ENCODE peak calls at places on chromosomes 16 and 17, in four cellular contexts. O is activated T-helper 1 cell treated with Interleukin-2 at 50 U/mL for 16 hours, P is epithelial cell of proximal tubule, U is lung microvascular endothelial cell. N is an unnamed sample.

GRCh38 chr17:63369233-63369632 is 76.9 kb downstream of the CYB561 start:
- DNase-seq in O (no peak), P (no peak), U (peak; percentile 25), N (no peak)

GRCh38 chr16:67880584-67880983 is 4.1 kb upstream of the NRN1L start:
- DNase-seq in O (no peak), P (no peak), U (no peak), N (no peak)

GRCh38 chr16:89317101-89317671 is 99.7 kb downstream of the ZNF778 start:
- DNase-seq in O (no peak), P (no peak), U (no peak), N (no peak)

GRCh38 chr17:44965491-44966234 is 2.4 kb downstream of the C1QL1 start:
- DNase-seq in O (no peak), P (no peak), U (no peak), N (no peak)

GRCh38 chr16:28163699-28164584 is 47.8 kb downstream of the XPO6 start:
- DNase-seq in O (no peak), P (no peak), U (no peak), N (no peak)

GRCh38 chr16:85613609-85614337 is 651 bp downstream of the GSE1 start:
- DNase-seq in O (no peak), P (no peak), U (no peak), N (no peak)

GRCh38 chr17:58684003-58684402 is 7.8 kb downstream of the TEX14 start:
- DNase-seq in O (no peak), P (no peak), U (no peak), N (no peak)

GRCh38 chr17:32288600-32288999 is 23.0 kb downstream of the RHBDL3 start:
- DNase-seq in O (no peak), P (no peak), U (peak; percentile 62), N (peak; percentile 70)

GRCh38 chr17:3535253-3535995 is 22.2 kb downstream of the TRPV3 start:
- DNase-seq in O (peak; percentile 8), P (no peak), U (peak; percentile 39), N (peak; percentile 66)

GRCh38 chr16:84423416-84423837 is 55.1 kb downstream of the ATP2C2 start:
- DNase-seq in O (no peak), P (peak; percentile 4), U (peak; percentile 53), N (peak; percentile 51)

GRCh38 chr17:56896968-56897359 is 16.9 kb downstream of the TRIM25 start:
- DNase-seq in O (no peak), P (no peak), U (no peak), N (no peak)

GRCh38 chr16:53629151-53629550 is 74.5 kb downstream of the RPGRIP1L start:
- DNase-seq in O (no peak), P (no peak), U (no peak), N (no peak)

GRCh38 chr17:34527121-34527907 is 52.1 kb upstream of the TMEM132E start:
- DNase-seq in O (no peak), P (no peak), U (no peak), N (no peak)

GRCh38 chr17:197352-197751 is 15.9 kb upstream of the DOC2B start:
- DNase-seq in O (no peak), P (no peak), U (no peak), N (no peak)

GRCh38 chr16:85146922-85147651 is 34.8 kb upstream of the CIBAR2 start:
- DNase-seq in O (no peak), P (no peak), U (no peak), N (no peak)

GRCh38 chr17:17636456-17636855 is 44.8 kb upstream of the RAI1 start:
- DNase-seq in O (no peak), P (no peak), U (no peak), N (no peak)

GRCh38 chr16:67884684-67885083 is at the start of gene NRN1L:
- DNase-seq in O (no peak), P (no peak), U (peak; percentile 76), N (peak; percentile 51)

GRCh38 chr16:13138528-13138927 is 237.1 kb downstream of the SHISA9 start:
- DNase-seq in O (no peak), P (no peak), U (no peak), N (no peak)